ENCODE peak calls at places on chromosomes 4 and X, in seven cellular contexts. S is HT1080; L is activated CD4-positive, alpha-beta T cell treated with anti-CD3 and anti-CD28 coated beads, Interleukin-2, amount 10 ng/mL, durations not matched to agents 7 days and 5 days; J is omental fat pad; R is IMR-90; H is HTR-8/SVneo; Z is fibroblast of the aortic adventitia. M is an unnamed sample.
A peak's percentile ranks its signal among the peaks of the same experiment; 100 is the strongest.

GRCh38 chr4:183436417-183436816 is 8.0 kb upstream of the CDKN2AIP start:
- DNase-seq in S (no peak), L (no peak), J (no peak), R (no peak), H (no peak), Z (no peak), M (no peak)

GRCh38 chrX:148298737-148299136 is 201.7 kb upstream of the AFF2 start:
- DNase-seq in S (peak; percentile 70), L (no peak), J (no peak), R (no peak), H (no peak), Z (peak; percentile 63), M (peak; percentile 33)

GRCh38 chrX:152915541-152916241 is 17.8 kb downstream of the ZNF185 start:
- DNase-seq in S (peak; percentile 53), L (peak; percentile 8), J (no peak), R (peak; percentile 79), H (peak; percentile 18), Z (peak; percentile 41), M (peak; percentile 63)

GRCh38 chr4:54392459-54392858 is 163.4 kb downstream of the PDGFRA start:
- DNase-seq in S (peak; percentile 57), L (no peak), J (no peak), R (no peak), H (no peak), Z (no peak), M (peak; percentile 10)

GRCh38 chr4:67475155-67475554 is 70.1 kb downstream of the CENPC start:
- DNase-seq in S (no peak), L (no peak), J (no peak), R (no peak), H (no peak), Z (peak; percentile 16), M (no peak)

GRCh38 chrX:119729408-119730201 is 28.8 kb upstream of the SOWAHD start:
- DNase-seq in S (peak; percentile 41), L (peak; percentile 71), J (no peak), R (peak; percentile 64), H (peak; percentile 63), Z (peak; percentile 76), M (peak; percentile 77)

GRCh38 chrX:9988762-9989161 is 21.6 kb downstream of the CLDN34 start:
- DNase-seq in S (no peak), L (no peak), J (no peak), R (no peak), H (peak; percentile 17), Z (peak; percentile 41), M (peak; percentile 23)

GRCh38 chr4:86653237-86653865 is 59.2 kb downstream of the PTPN13 start:
- DNase-seq in S (peak; percentile 32), L (peak; percentile 19), J (no peak), R (no peak), H (no peak), Z (no peak), M (no peak)

GRCh38 chr4:52998413-52998812 is 136.3 kb downstream of the RASL11B start:
- DNase-seq in S (no peak), L (peak; percentile 24), J (no peak), R (no peak), H (no peak), Z (no peak), M (no peak)

GRCh38 chrX:49292400-49293362 is 10.8 kb upstream of the GAGE10 start:
- DNase-seq in S (no peak), L (no peak), J (no peak), R (no peak), H (no peak), Z (no peak), M (no peak)

GRCh38 chr4:101527186-101527585 is 179.9 kb upstream of the PPP3CA start:
- DNase-seq in S (peak; percentile 9), L (peak; percentile 55), J (no peak), R (no peak), H (no peak), Z (no peak), M (no peak)

M was measured in fibroblast of mammary gland.